ENCODE peak calls at places on chromosomes 11 and 22, in five cellular contexts. A is HCT116, Q is PC-3, D is kidney, X is fibroblast of lung. S is an unnamed sample.

GRCh38 chr11:119584193-119585037 is 144.6 kb downstream of the NECTIN1 start:
- DNase-seq in A (no peak), Q (peak), X (peak), D (peak), S (peak)

GRCh38 chr11:6229911-6230310 is 4.5 kb downstream of the FHIP1B start:
- DNase-seq in A (no peak), D (no peak), Q (no peak), X (no peak), S (no peak)

GRCh38 chr11:8838248-8838647 is 72.7 kb upstream of the AKIP1 start:
- DNase-seq in A (no peak), D (no peak), X (peak), Q (no peak), S (no peak)

GRCh38 chr22:49855491-49855911 is 1.9 kb downstream of the ZBED4 start:
- DNase-seq in A (no peak), X (peak), Q (peak), D (no peak), S (no peak)

GRCh38 chr11:119806064-119806915 is 77.3 kb upstream of the NECTIN1 start:
- DNase-seq in Q (no peak), A (no peak), X (no peak), D (no peak), S (no peak)

GRCh38 chr11:2664886-2665746 is 34.7 kb downstream of the KCNQ1OT1 start:
- DNase-seq in D (peak), Q (no peak), A (no peak), X (no peak), S (peak)

GRCh38 chr22:50621491-50621880 is 6.5 kb downstream of the ARSA start:
- DNase-seq in Q (no peak), X (no peak), A (no peak), D (no peak), S (no peak)

GRCh38 chr11:94171693-94172440 is 43.2 kb downstream of the PANX1 start:
- DNase-seq in D (no peak), X (no peak), Q (peak), A (peak), S (peak)

GRCh38 chr22:40418366-40419201 is 48.2 kb downstream of the SGSM3 start:
- DNase-seq in A (no peak), Q (no peak), D (peak), X (no peak), S (no peak)

GRCh38 chr22:29870574-29870973 is 12.4 kb upstream of the MTMR3 start:
- DNase-seq in Q (no peak), X (peak), D (no peak), A (no peak), S (no peak)

GRCh38 chr22:30332551-30332950 is 5.8 kb upstream of the TBC1D10A start:
- DNase-seq in D (no peak), A (no peak), Q (no peak), X (no peak), S (no peak)

GRCh38 chr11:126450198-126450597 is 94.7 kb downstream of the ST3GAL4 start:
- DNase-seq in D (no peak), Q (no peak), A (no peak), X (no peak), S (no peak)

GRCh38 chr11:30414283-30414682 is 91.4 kb downstream of the ARL14EP start:
- DNase-seq in D (no peak), X (no peak), A (no peak), Q (no peak), S (no peak)

GRCh38 chr11:44837650-44838049 is 110.9 kb downstream of the TSPAN18 start:
- DNase-seq in D (no peak), Q (peak), A (no peak), X (peak), S (no peak)

GRCh38 chr11:132278801-132279574 is 908.6 kb downstream of the NTM start:
- DNase-seq in Q (peak), A (no peak), D (no peak), X (peak), S (peak)

GRCh38 chr11:1783725-1784529 is 20.2 kb upstream of the CTSD start:
- DNase-seq in Q (no peak), X (no peak), D (no peak), A (no peak), S (no peak)

GRCh38 chr22:35313311-35314121 is 13.8 kb downstream of the TOM1 start:
- DNase-seq in Q (peak), A (no peak), X (peak), D (no peak), S (no peak)

GRCh38 chr22:37904572-37905533 is 1.2 kb upstream of the MICALL1 start:
- DNase-seq in X (peak), A (peak), D (peak), Q (peak), S (peak)

GRCh38 chr11:126573325-126574076 is 218.0 kb downstream of the ST3GAL4 start:
- DNase-seq in Q (no peak), X (no peak), D (no peak), A (no peak), S (peak)

GRCh38 chr22:30763815-30764686 is 69.4 kb downstream of the OSBP2 start:
- DNase-seq in D (no peak), A (peak), Q (peak), X (peak), S (peak)

GRCh38 chr22:44828193-44828592 is 75.8 kb downstream of the ARHGAP8 start:
- DNase-seq in X (no peak), D (no peak), A (no peak), Q (peak), S (peak)

GRCh38 chr11:44860967-44861828 is 89.5 kb downstream of the TP53I11 start:
- DNase-seq in D (peak), X (peak), Q (no peak), A (no peak), S (no peak)

GRCh38 chr11:2107941-2108630 is 31.1 kb downstream of the IGF2 start:
- DNase-seq in A (no peak), X (no peak), D (peak), Q (no peak), S (no peak)

GRCh38 chr11:132318421-132319157 is 948.2 kb downstream of the NTM start:
- DNase-seq in Q (peak), A (no peak), X (peak), D (no peak), S (no peak)

GRCh38 chr11:120032766-120033390 is 105.0 kb downstream of the TRIM29 start:
- DNase-seq in X (no peak), Q (no peak), D (no peak), A (no peak), S (peak)

GRCh38 chr11:91585035-91585801 is 639.4 kb upstream of the FAT3 start:
- DNase-seq in A (no peak), Q (no peak), D (no peak), X (no peak), S (no peak)

GRCh38 chr11:77003954-77004353 is 30.2 kb upstream of the B3GNT6 start:
- DNase-seq in Q (peak), A (no peak), X (no peak), D (no peak), S (no peak)

GRCh38 chr11:114270531-114271270 is 25.5 kb upstream of the NNMT start:
- DNase-seq in X (no peak), A (no peak), D (no peak), Q (no peak), S (no peak)

GRCh38 chr11:72141066-72141465 is 5.5 kb downstream of the FOLR3 start:
- DNase-seq in Q (peak), X (peak), A (no peak), D (no peak), S (no peak)

GRCh38 chr11:60500276-60500935 is 7.8 kb downstream of the MS4A12 start:
- DNase-seq in A (no peak), Q (no peak), D (no peak), X (peak), S (no peak)

GRCh38 chr11:78876686-78877085 is 302.0 kb upstream of the NARS2 start:
- DNase-seq in D (no peak), X (no peak), Q (no peak), A (no peak), S (no peak)

GRCh38 chr22:44391481-44392445 is 79.0 kb upstream of the SHISAL1 start:
- DNase-seq in D (peak), Q (peak), A (no peak), X (no peak), S (peak)

GRCh38 chr11:70233511-70233919 is 30.4 kb downstream of the FADD start:
- DNase-seq in A (peak), D (no peak), Q (peak), X (peak), S (no peak)

DNA sequence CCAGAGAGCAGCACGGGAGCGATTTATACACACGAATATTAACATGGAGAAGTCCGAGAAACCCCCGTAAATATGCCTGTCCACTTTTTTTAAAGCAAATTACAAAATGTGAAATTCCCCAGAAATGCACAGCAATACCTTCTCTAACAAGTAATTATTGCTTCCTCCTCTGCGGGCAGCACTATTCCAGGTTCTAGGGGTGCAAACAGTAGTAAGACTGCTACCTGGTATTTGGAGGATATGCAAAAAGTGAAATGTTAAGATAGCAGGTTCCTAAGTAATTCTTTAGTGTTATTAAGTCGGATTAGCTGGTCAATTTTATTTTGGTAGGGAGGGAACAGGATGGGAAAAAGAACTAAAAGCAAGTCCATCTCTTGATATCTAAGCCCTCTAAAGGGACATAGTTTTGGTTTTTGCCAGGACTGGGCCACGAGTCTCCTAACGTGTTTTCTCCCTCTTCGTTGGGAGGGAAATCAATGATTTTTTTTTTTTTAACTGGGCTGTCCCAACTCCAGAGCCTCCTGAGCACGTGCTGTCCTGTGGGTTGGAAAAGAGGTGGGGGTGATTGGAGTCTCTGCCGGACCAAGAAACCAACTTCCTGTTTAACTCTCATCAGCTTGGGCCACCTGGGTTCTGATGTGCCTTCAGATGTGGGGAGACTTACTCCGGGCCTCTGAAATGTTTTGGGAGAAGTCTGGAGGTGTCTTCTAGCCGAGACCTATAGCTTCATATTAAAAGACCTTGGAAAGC is 1.7 kb upstream of the XBP1 start:
- DNase-seq in D (peak), X (peak), Q (no peak), A (no peak), S (no peak)
- H3K9ac ChIP-seq in D (peak), X (no peak), Q (peak), A (no peak), S (no peak)

GRCh38 chr11:17552392-17553248 is 5.6 kb downstream of the OTOG start:
- DNase-seq in X (peak), A (no peak), D (peak), Q (no peak), S (no peak)
- H3K4me3 ChIP-seq in X (no peak), A (no peak), D (no peak), Q (no peak), S (no peak)

DNA sequence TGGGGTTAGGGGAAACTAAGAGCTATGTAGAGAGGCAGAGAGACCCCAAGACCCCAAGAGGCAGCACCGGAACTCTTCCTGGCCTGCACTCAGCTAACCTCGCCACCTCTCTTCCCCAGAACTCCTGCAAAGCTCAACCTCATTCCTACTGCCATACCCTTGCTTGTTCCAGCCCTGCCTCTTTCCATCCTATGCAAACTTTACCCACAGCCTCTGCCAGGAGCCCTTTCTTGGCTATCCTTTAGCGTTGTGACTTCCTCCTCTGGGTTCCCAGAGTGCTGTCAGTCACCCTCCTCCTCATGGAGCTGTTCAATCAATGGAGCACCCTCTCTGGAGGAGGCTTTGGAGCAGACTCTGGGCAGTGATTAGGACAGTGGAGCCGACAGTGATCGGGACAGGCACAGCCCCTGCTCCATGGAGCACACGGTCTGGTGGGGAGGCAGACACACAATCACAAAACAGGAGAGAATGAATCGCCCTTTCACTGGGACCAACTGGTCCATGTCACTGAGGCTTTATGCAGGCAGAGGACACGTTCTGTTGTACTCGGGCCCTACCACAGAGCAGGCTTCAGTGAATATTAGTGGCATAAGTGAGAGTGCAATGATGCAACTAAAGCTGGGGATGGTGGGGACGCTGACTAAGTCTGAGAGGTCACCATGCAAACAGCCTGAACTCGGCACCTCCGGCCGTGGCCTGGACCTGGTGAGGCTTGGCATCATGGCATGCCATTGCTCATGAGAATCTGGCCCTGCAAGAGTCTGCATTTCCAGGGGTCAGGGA is 24.6 kb upstream of the P2RY2 start:
- DNase-seq in Q (peak), X (no peak), A (no peak), D (peak), S (no peak)
- H3K27ac ChIP-seq in Q (peak), X (no peak), A (no peak), D (no peak), S (no peak)

DNA sequence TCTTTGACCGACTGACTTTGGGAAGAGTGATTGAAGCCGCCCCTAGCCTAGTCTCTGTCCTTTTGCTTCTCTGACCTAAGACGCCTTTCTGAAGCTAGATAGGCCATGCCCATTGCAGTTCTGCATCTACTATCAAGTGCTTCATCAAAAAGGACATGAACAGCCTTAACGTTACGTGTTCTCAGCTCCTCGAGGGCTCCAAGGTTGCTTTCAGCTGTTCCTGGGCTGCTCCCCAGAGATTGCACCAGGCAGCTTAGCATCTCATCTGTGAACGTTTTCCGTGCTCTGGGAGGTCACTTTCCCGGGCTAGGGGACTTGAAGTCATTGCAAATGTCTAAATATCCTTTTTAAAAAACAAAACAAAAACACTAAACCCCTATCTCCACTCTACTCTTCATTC is 13.9 kb downstream of the MICAL2 start:
- DNase-seq in X (no peak), Q (no peak), A (no peak), D (no peak), S (no peak)
- H3K9ac ChIP-seq in X (no peak), Q (no peak), A (no peak), D (no peak), S (no peak)

GRCh38 chr11:111735262-111736116 is 30.7 kb downstream of the PPP2R1B start:
- DNase-seq in D (peak), X (peak), Q (peak), A (no peak), S (peak)
- H3K4me3 ChIP-seq in D (peak), X (peak), Q (peak), A (no peak), S (no peak)